ENCODE peak calls at places on chromosomes 13 and 19, in four cellular contexts. G, E, A and P are unnamed samples.
A peak's percentile ranks its signal among the peaks of the same experiment; 100 is the strongest.

GRCh38 chr19:10797541-10798256 is 38.3 kb downstream of the TMED1 start:
- DNase-seq in G (no peak), E (no peak), A (no peak), P (no peak)

GRCh38 chr19:6721113-6721474 is 644 bp upstream of the C3 start:
- DNase-seq in G (no peak), E (no peak), A (no peak), P (no peak)

GRCh38 chr13:50016421-50016820 is 1.2 kb downstream of the KCNRG start:
- DNase-seq in G (no peak), E (no peak), A (no peak), P (no peak)

GRCh38 chr19:34180709-34181108 is 8.4 kb downstream of the LSM14A start:
- DNase-seq in G (no peak), E (no peak), A (no peak), P (no peak)

GRCh38 chr19:34345934-34346333 is 19.1 kb upstream of the GPI start:
- DNase-seq in G (peak; percentile 63), E (no peak), A (peak; percentile 81), P (peak; percentile 88)

GRCh38 chr19:6340493-6341201 is 7.2 kb upstream of the ACER1 start:
- DNase-seq in G (no peak), E (no peak), A (no peak), P (no peak)

GRCh38 chr19:3507371-3508120 is 1.4 kb downstream of the FZR1 start:
- DNase-seq in G (peak; percentile 74), E (no peak), A (peak; percentile 6), P (peak; percentile 52)

GRCh38 chr13:74036373-74036772 is 97.8 kb downstream of the KLF12 start:
- DNase-seq in G (no peak), E (no peak), A (peak; percentile 87), P (no peak)

GRCh38 chr13:23921451-23921888 is 24.2 kb upstream of the C1QTNF9B start:
- DNase-seq in G (peak; percentile 18), E (peak; percentile 39), A (peak; percentile 72), P (peak; percentile 77)

GRCh38 chr13:76790519-76791289 is 95.5 kb downstream of the KCTD12 start:
- DNase-seq in G (no peak), E (no peak), A (no peak), P (peak; percentile 24)

GRCh38 chr13:58406545-58406944 is 775.0 kb downstream of the PCDH17 start:
- DNase-seq in G (no peak), E (no peak), A (no peak), P (no peak)

GRCh38 chr19:17863520-17864182 is 3.9 kb downstream of the RPL18A start:
- DNase-seq in G (no peak), E (no peak), A (no peak), P (no peak)

GRCh38 chr19:51607920-51608562 is 22.2 kb downstream of the SIGLEC5 start:
- DNase-seq in G (peak; percentile 60), E (peak; percentile 30), A (peak; percentile 90), P (peak; percentile 83)

GRCh38 chr13:30859326-30859725 is 46.7 kb upstream of the MEDAG start:
- DNase-seq in G (no peak), E (no peak), A (peak; percentile 26), P (no peak)

GRCh38 chr19:38665950-38666661 is 18.7 kb downstream of the ACTN4 start:
- DNase-seq in G (peak; percentile 68), E (peak; percentile 90), A (peak; percentile 66), P (peak; percentile 54)

GRCh38 chr13:76225815-76226489 is 589.8 kb downstream of the LMO7 start:
- DNase-seq in G (no peak), E (peak; percentile 6), A (no peak), P (no peak)

GRCh38 chr13:50598338-50598737 is 245.2 kb downstream of the DLEU7 start:
- DNase-seq in G (peak; percentile 46), E (no peak), A (no peak), P (no peak)

GRCh38 chr19:43511324-43511723 is 6.8 kb upstream of the PHLDB3 start:
- DNase-seq in G (no peak), E (no peak), A (no peak), P (no peak)

GRCh38 chr13:40660270-40660669 is 6.2 kb downstream of the FOXO1 start:
- DNase-seq in G (no peak), E (no peak), A (no peak), P (no peak)

GRCh38 chr19:36876993-36877938 is 26.6 kb downstream of the ZNF345 start:
- DNase-seq in G (no peak), E (no peak), A (no peak), P (no peak)

GRCh38 chr19:43779147-43779819 is 1.5 kb downstream of the KCNN4 start:
- DNase-seq in G (no peak), E (no peak), A (no peak), P (no peak)

GRCh38 chr19:50998061-50998460 is 3.3 kb downstream of the KLK8 start:
- DNase-seq in G (no peak), E (no peak), A (no peak), P (no peak)

GRCh38 chr13:114077938-114078335 is 54.5 kb downstream of the RASA3 start:
- DNase-seq in G (no peak), E (no peak), A (no peak), P (peak; percentile 89)

GRCh38 chr19:41324921-41325639 is 15.1 kb downstream of the CCDC97 start:
- DNase-seq in G (peak; percentile 82), E (no peak), A (peak; percentile 55), P (peak; percentile 92)

GRCh38 chr13:59948686-59949085 is 215.0 kb downstream of the DIAPH3 start:
- DNase-seq in G (no peak), E (no peak), A (no peak), P (no peak)

GRCh38 chr13:27481766-27482165 is 31.4 kb upstream of the MTIF3 start:
- DNase-seq in G (peak; percentile 37), E (peak; percentile 56), A (peak; percentile 55), P (peak; percentile 32)

GRCh38 chr13:29676535-29676934 is 81.0 kb upstream of the SLC7A1 start:
- DNase-seq in G (no peak), E (no peak), A (no peak), P (peak; percentile 80)

GRCh38 chr19:48152552-48152951 is 17.6 kb downstream of the LIG1 start:
- DNase-seq in G (peak; percentile 24), E (peak; percentile 48), A (peak; percentile 67), P (peak; percentile 57)

GRCh38 chr13:98761126-98761978 is 8.9 kb upstream of the SLC15A1 start:
- DNase-seq in G (peak; percentile 34), E (no peak), A (no peak), P (peak; percentile 81)

GRCh38 chr19:6997679-6998445 is 23.4 kb downstream of the MBD3L2B start:
- DNase-seq in G (no peak), E (no peak), A (peak; percentile 20), P (peak; percentile 57)

GRCh38 chr13:79646880-79647279 is 165.9 kb downstream of the NDFIP2 start:
- DNase-seq in G (no peak), E (no peak), A (no peak), P (no peak)

GRCh38 chr13:41075034-41075433 is 13.7 kb downstream of the WBP4 start:
- DNase-seq in G (no peak), E (no peak), A (peak; percentile 46), P (peak; percentile 69)

GRCh38 chr13:100163375-100163774 is 74.5 kb downstream of the PCCA start:
- DNase-seq in G (no peak), E (no peak), A (no peak), P (no peak)

GRCh38 chr19:50795665-50796073 is 5.5 kb downstream of the ACP4 start:
- DNase-seq in G (no peak), E (no peak), A (no peak), P (no peak)

GRCh38 chr13:97856001-97856675 is 97.3 kb upstream of the IPO5 start:
- DNase-seq in G (no peak), E (peak; percentile 14), A (no peak), P (peak; percentile 27)

GRCh38 chr13:50017819-50018218 is 2.6 kb downstream of the KCNRG start:
- DNase-seq in G (peak; percentile 19), E (no peak), A (no peak), P (no peak)

GRCh38 chr13:25575562-25575961 is 203.8 kb downstream of the ATP8A2 start:
- DNase-seq in G (no peak), E (no peak), A (peak; percentile 19), P (no peak)
- H3K4me2 ChIP-seq in G (no peak overlapping the region), E (no peak overlapping the region), A (no peak overlapping the region), P (no peak overlapping the region)

DNA sequence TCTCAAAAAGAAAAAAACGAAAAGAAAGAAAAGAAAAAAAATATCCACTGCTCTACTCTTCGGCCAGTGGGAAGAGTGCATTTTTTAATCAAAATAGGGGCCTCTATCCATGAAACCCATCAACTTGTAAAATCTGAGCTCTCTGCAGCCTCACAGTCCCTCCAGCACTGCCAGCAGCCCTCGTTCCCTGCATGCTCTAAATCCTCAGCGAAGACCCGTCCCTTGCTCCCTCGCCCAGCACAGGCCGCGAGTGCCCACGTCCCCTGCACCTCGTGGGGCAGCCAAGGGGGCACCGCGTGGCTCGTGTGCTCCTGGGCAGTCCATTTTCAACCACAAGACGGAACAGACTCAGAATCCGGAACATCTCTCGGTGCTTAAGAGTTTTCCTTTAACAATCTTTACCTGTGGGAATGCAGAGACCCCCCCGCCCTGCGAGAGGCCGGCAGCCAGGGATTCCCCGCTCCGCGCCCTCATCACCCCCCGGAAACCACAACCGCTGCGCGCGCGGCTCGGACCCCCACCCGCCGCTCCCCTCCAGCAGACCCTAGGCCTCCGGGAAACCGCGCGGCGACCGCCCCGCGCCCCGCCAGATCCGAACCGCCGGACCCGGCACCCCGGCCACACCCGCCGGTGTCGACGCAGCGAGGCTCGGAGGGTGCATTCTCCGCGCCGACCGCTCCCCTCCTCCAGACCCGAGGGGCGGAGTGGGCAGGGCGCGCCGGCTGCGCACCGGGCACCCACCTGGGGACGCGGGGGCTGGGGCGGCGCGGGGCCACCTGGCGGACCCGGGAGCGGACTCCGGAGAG is 624 bp downstream of the ANKRD27 start:
- DNase-seq in G (no peak), E (peak; percentile 14), A (no peak), P (peak; percentile 43)
- H3K9ac ChIP-seq in G (peak overlapping the region; percentile 65), E (peak overlapping the region; percentile 83), A (peak overlapping the region; percentile 79), P (peak overlapping the region; percentile 80)

DNA sequence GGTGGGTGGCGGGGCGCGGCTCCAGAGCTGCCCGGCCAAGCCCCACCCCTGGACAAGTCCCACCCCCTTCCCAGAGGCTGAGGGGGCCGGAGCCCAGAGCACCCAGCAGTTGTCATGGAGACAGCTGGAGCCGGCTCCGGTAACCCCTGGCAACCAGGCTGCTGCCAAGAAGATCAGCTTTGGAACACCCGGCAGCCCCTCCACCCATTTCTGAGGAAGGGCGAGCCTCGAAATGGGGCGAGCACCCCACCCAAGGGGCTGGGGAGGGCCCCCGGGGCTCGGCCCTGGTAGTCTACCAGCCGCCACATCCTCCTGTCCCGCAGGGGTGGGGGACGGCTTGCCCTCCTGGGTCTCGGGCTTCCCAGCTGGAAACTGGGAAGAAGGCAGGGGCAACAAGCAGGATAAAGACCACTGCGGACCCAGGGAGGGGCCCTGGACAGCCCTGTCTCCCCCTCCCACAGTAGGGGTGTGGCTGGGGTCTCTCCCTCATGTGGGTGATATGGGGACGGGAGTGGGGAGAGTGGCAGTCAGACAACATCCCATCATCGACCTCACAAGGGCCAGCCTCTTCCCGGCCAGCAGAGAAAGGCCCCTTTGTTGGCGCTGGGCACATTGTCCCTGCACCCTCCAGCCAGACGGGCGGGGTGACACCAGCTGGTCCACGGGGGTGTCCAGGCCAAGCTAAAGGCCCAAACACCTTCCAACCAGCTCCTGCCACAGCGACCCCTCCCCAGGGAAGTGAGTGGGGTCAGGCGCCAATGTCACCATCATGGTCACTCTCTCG is 1.5 kb downstream of the CERS1 start:
- DNase-seq in G (no peak), E (peak; percentile 58), A (no peak), P (peak; percentile 44)
- H3K27ac ChIP-seq in G (no peak overlapping the region), E (no peak overlapping the region), A (no peak overlapping the region), P (no peak overlapping the region)

GRCh38 chr13:111847964-111848363 is 219.0 kb upstream of the SOX1 start:
- DNase-seq in G (no peak), E (no peak), A (no peak), P (no peak)
- H3K4me2 ChIP-seq in G (no peak overlapping the region), E (no peak overlapping the region), A (no peak overlapping the region), P (no peak overlapping the region)